ENCODE peak calls at places on chromosomes 5 and 9, in eight cellular contexts. C, W, O, R, P, Y, A and Z are unnamed samples.
A peak's percentile ranks its signal among the peaks of the same experiment; 100 is the strongest.

GRCh38 chr9:76704601-76705204 is 59.5 kb upstream of the PCA3 start:
- DNase-seq in W (peak; percentile 58), P (no peak), R (no peak), Y (no peak), O (no peak), A (peak; percentile 80), C (no peak), Z (no peak)

GRCh38 chr5:125484272-125485002 is 738.0 kb upstream of the ZNF608 start:
- DNase-seq in W (no peak), P (peak; percentile 31), A (peak; percentile 49), Y (no peak), C (peak; percentile 45), R (peak; percentile 70), O (no peak), Z (peak; percentile 57)

GRCh38 chr9:98132806-98133631 is 14.0 kb upstream of the TRIM14 start:
- DNase-seq in A (no peak), C (no peak), R (peak; percentile 4), P (no peak), Y (no peak), O (no peak), W (no peak), Z (no peak)

GRCh38 chr5:133337795-133338445 is 274.4 kb downstream of the FSTL4 start:
- DNase-seq in O (no peak), P (no peak), A (no peak), Y (no peak), C (no peak), W (no peak), R (no peak), Z (no peak)

GRCh38 chr9:136045595-136046554 is 49.2 kb downstream of the NACC2 start:
- DNase-seq in A (no peak), R (no peak), P (no peak), Y (no peak), C (no peak), O (peak; percentile 74), W (no peak), Z (no peak)

GRCh38 chr9:90499741-90500140 is 142.9 kb downstream of the DIRAS2 start:
- DNase-seq in Y (no peak), C (no peak), A (no peak), R (no peak), O (no peak), P (no peak), W (no peak), Z (no peak)

GRCh38 chr5:118553662-118554061 is 434.7 kb downstream of the DTWD2 start:
- DNase-seq in P (no peak), W (no peak), O (no peak), A (no peak), C (peak; percentile 49), Y (no peak), R (no peak), Z (peak; percentile 51)

GRCh38 chr5:99083197-99083596 is 154.4 kb upstream of the CHD1 start:
- DNase-seq in O (no peak), Y (no peak), A (no peak), C (no peak), R (no peak), P (no peak), W (peak; percentile 15), Z (no peak)

GRCh38 chr5:150302301-150303069 is at the start of gene ARSI:
- DNase-seq in O (no peak), C (peak; percentile 59), P (peak; percentile 27), Y (no peak), R (peak; percentile 40), W (no peak), A (no peak), Z (no peak)

GRCh38 chr5:32964246-32964645 is 253.1 kb downstream of the NPR3 start:
- DNase-seq in A (no peak), O (no peak), W (no peak), R (no peak), C (no peak), P (no peak), Y (no peak), Z (no peak)

GRCh38 chr9:86859966-86860365 is 87.3 kb downstream of the GAS1 start:
- DNase-seq in O (no peak), P (no peak), Y (no peak), C (no peak), R (no peak), W (no peak), A (no peak), Z (no peak)

GRCh38 chr5:128132499-128132898 is 48.9 kb downstream of the SLC12A2 start:
- DNase-seq in P (no peak), R (no peak), O (no peak), W (no peak), Y (no peak), C (no peak), A (no peak), Z (no peak)

GRCh38 chr9:29806941-29807625 is 2233.8 kb upstream of the C9orf72 start:
- DNase-seq in W (no peak), Y (no peak), C (no peak), O (no peak), P (no peak), R (no peak), A (no peak), Z (no peak)

GRCh38 chr5:127648997-127649550 is at the start of gene CTXN3:
- DNase-seq in O (no peak), C (no peak), Y (no peak), R (no peak), A (no peak), W (no peak), P (no peak), Z (no peak)

GRCh38 chr9:88308831-88309230 is 79.4 kb upstream of the SPIN1 start:
- DNase-seq in A (no peak), P (no peak), W (no peak), O (no peak), C (no peak), Y (no peak), R (no peak), Z (no peak)

GRCh38 chr5:65861830-65862241 is 64.5 kb upstream of the ERBIN start:
- DNase-seq in W (no peak), R (no peak), O (no peak), A (peak; percentile 61), C (no peak), Y (no peak), P (no peak), Z (no peak)

GRCh38 chr9:111937781-111938426 is 41.3 kb downstream of the UGCG start:
- DNase-seq in R (peak; percentile 51), C (peak; percentile 44), A (no peak), W (no peak), Y (no peak), P (no peak), O (peak; percentile 61), Z (peak; percentile 38)

GRCh38 chr9:126108240-126108639 is 218.4 kb upstream of the MVB12B start:
- DNase-seq in R (no peak), Y (no peak), P (no peak), O (no peak), A (no peak), W (no peak), C (no peak), Z (no peak)

GRCh38 chr5:172110921-172111873 is 76.8 kb downstream of the STK10 start:
- DNase-seq in O (peak; percentile 72), R (peak; percentile 68), Y (peak; percentile 38), C (peak; percentile 48), A (no peak), P (no peak), W (no peak), Z (no peak)
- H3K4me1 ChIP-seq in O (no peaks in the 10 kb centered on the region), R (peaks cover 15% of the 10 kb centered on the region), Y (peaks cover 22% of the 10 kb centered on the region), C (peaks cover 61% of the 10 kb centered on the region), A (peaks cover 11% of the 10 kb centered on the region), P (peaks cover 39% of the 10 kb centered on the region), W (peaks cover 10% of the 10 kb centered on the region), Z (peaks cover 30% of the 10 kb centered on the region)

GRCh38 chr9:137554349-137554748 is 2.7 kb downstream of the MRPL41 start:
- DNase-seq in O (no peak), W (no peak), A (no peak), Y (no peak), R (no peak), P (no peak), C (no peak), Z (no peak)

GRCh38 chr9:137556069-137556838 is 4.6 kb downstream of the MRPL41 start:
- DNase-seq in C (no peak), W (no peak), R (peak; percentile 65), A (no peak), P (no peak), Y (no peak), O (no peak), Z (no peak)

GRCh38 chr9:137555179-137555578 is 3.5 kb downstream of the MRPL41 start:
- DNase-seq in O (no peak), W (no peak), C (no peak), R (no peak), P (no peak), A (no peak), Y (no peak), Z (no peak)

DNA sequence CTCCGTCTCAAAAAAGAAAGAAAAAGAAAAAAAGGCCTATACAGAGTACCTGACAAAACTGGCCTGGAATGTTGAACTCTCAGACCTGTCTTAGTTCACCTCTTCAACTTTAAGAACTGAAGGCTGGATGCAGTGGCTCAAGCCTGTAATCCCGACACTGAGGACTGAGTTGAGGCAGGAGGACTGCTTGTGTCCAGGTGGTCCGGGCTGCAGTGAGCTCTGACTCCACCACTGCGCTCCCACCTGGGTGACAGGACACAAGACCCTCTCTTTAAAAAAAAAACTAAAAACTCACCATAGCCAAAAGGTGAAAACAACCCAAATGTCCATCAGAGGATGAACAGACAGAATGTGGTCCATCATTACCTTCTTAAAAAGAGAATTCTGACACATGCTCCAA is 6.4 kb downstream of the MRPL41 start:
- DNase-seq in R (no peak), W (no peak), P (no peak), Y (no peak), O (no peak), C (no peak), A (no peak), Z (no peak)
- H3K36me3 ChIP-seq in R (peaks cover 4% of the 10 kb centered on the region), W (peaks cover 13% of the 10 kb centered on the region), P (peaks cover 1% of the 10 kb centered on the region), Y (peaks cover 26% of the 10 kb centered on the region), O (peaks cover 13% of the 10 kb centered on the region), C (peaks cover 4% of the 10 kb centered on the region), A (peaks cover 35% of the 10 kb centered on the region), Z (peaks cover 89% of the 10 kb centered on the region)

GRCh38 chr5:373710-374602 is 52.4 kb downstream of the AHRR start:
- DNase-seq in R (peak; percentile 34), P (no peak), O (peak; percentile 40), W (no peak), Y (no peak), C (peak; percentile 28), A (no peak), Z (no peak)
- TF ChIP-seq POLR2A in R (no peak), P (no peak), O (no peak), W (no peak), Y (no peak), C (no peak), A (no peak), Z (no peak)

GRCh38 chr5:158516521-158516920 is 583.2 kb downstream of the EBF1 start:
- DNase-seq in W (no peak), C (no peak), P (no peak), O (no peak), R (no peak), Y (no peak), A (no peak), Z (no peak)
- H3K4me1 ChIP-seq in W (peaks cover 23% of the 10 kb centered on the region), C (peaks cover 22% of the 10 kb centered on the region), P (no peaks in the 10 kb centered on the region), O (no peaks in the 10 kb centered on the region), R (no peaks in the 10 kb centered on the region), Y (no peaks in the 10 kb centered on the region), A (no peaks in the 10 kb centered on the region), Z (peaks cover 11% of the 10 kb centered on the region)